ENCODE peak calls at places on chromosomes 6 and 20, in six cellular contexts. M is SHP77; F is right lobe of liver; Y is A549; H is activated CD4-positive, CD25-positive, alpha-beta regulatory T cell; N is GM19239. Q is an unnamed sample.

GRCh38 chr6:143901885-143902708 is 37.8 kb downstream of the ZC2HC1B start:
- DNase-seq in N (peak), H (no peak), F (no peak), M (no peak), Y (no peak), Q (no peak)

GRCh38 chr6:151807513-151808330 is at the start of gene ESR1:
- DNase-seq in M (no peak), F (no peak), Y (no peak), H (no peak), N (no peak), Q (no peak)

GRCh38 chr20:34083137-34083536 is 28.9 kb downstream of the EIF2S2 start:
- DNase-seq in F (peak), M (no peak), N (no peak), H (no peak), Y (no peak), Q (peak)

GRCh38 chr20:38685853-38686473 is 38.3 kb upstream of the SLC32A1 start:
- DNase-seq in F (peak), H (no peak), N (no peak), M (no peak), Y (peak), Q (no peak)

GRCh38 chr6:23320588-23320987 is 751.2 kb downstream of the HDGFL1 start:
- DNase-seq in F (no peak), H (no peak), Y (no peak), N (no peak), M (no peak), Q (no peak)

GRCh38 chr6:135438907-135439535 is 58.5 kb downstream of the AHI1 start:
- DNase-seq in H (no peak), N (no peak), Y (no peak), F (no peak), M (no peak), Q (peak)

GRCh38 chr20:760751-761417 is 7.4 kb downstream of the SLC52A3 start:
- DNase-seq in N (peak), M (peak), H (no peak), F (no peak), Y (peak), Q (no peak)

GRCh38 chr20:57663681-57664451 is 43.6 kb upstream of the ZBP1 start:
- DNase-seq in N (no peak), Y (no peak), M (no peak), F (peak), H (no peak), Q (no peak)

GRCh38 chr6:157272866-157273755 is 50.2 kb downstream of the TMEM242 start:
- DNase-seq in M (peak), N (no peak), H (no peak), Y (peak), F (no peak), Q (no peak)